ENCODE peak calls at places on chromosomes 16 and 17, in eight cellular contexts. O is HuH-7.5; V is IMR-90; F is left ventricle myocardium inferior; X is NCI-H345; C is T-helper 1 cell; S is stimulated activated CD8-positive, alpha-beta memory T cell treated with anti-CD3 and anti-CD28 coated beads, Interleukin-15, amount 100 ng/mL, for 1 hour; G is uterus. Y is an unnamed sample.

GRCh38 chr17:43660816-43661493 is 767 bp downstream of the MEOX1 start:
- DNase-seq in F (no peak), C (no peak), G (no peak), O (no peak), S (no peak), V (no peak), X (no peak), Y (no peak)

GRCh38 chr17:17050346-17051345 is 8.4 kb downstream of the MPRIP start:
- DNase-seq in G (no peak), S (no peak), C (no peak), V (no peak), X (no peak), F (no peak), O (no peak), Y (no peak)

GRCh38 chr16:84633622-84634021 is 14.7 kb upstream of the KLHL36 start:
- DNase-seq in G (peak), O (no peak), X (peak), C (no peak), V (no peak), F (peak), S (no peak), Y (no peak)

GRCh38 chr17:57210224-57210553 is 46.1 kb upstream of the MSI2 start:
- DNase-seq in C (no peak), V (no peak), S (no peak), O (no peak), X (no peak), G (no peak), F (no peak), Y (no peak)

GRCh38 chr16:88023786-88024185 is 72.6 kb downstream of the BANP start:
- DNase-seq in X (no peak), O (no peak), V (no peak), S (no peak), G (no peak), F (no peak), C (no peak), Y (no peak)

GRCh38 chr16:69465083-69465721 is 40.8 kb downstream of the CYB5B start:
- DNase-seq in S (no peak), G (no peak), X (no peak), V (peak), C (no peak), O (no peak), F (no peak), Y (no peak)

GRCh38 chr16:719815-720506 is 985 bp upstream of the ANTKMT start:
- DNase-seq in G (no peak), X (peak), F (no peak), V (no peak), S (no peak), C (no peak), O (peak), Y (peak)

GRCh38 chr17:58279016-58279671 is 1.6 kb downstream of the MPO start:
- DNase-seq in C (no peak), G (no peak), X (no peak), F (peak), O (no peak), S (no peak), V (peak), Y (peak)

GRCh38 chr16:89892055-89892630 is 18.8 kb downstream of the TCF25 start:
- DNase-seq in V (no peak), X (no peak), S (no peak), O (no peak), G (no peak), F (no peak), C (no peak), Y (no peak)

GRCh38 chr16:19481769-19482168 is 40.1 kb downstream of the GDE1 start:
- DNase-seq in S (no peak), C (no peak), G (no peak), X (no peak), V (no peak), F (no peak), O (no peak), Y (no peak)

GRCh38 chr17:79078476-79079190 is 4.0 kb downstream of the ENGASE start:
- DNase-seq in V (no peak), X (no peak), G (no peak), O (peak), C (no peak), F (no peak), S (no peak), Y (no peak)

GRCh38 chr17:78532922-78533640 is 44.1 kb downstream of the DNAH17 start:
- DNase-seq in C (no peak), X (no peak), V (peak), S (no peak), O (no peak), G (no peak), F (no peak), Y (no peak)

GRCh38 chr16:19118938-19119431 is 5.2 kb downstream of the ITPRIPL2 start:
- DNase-seq in G (peak), F (no peak), V (peak), S (no peak), O (no peak), C (no peak), X (no peak), Y (no peak)

Y was measured in COR-L47.